ENCODE peak calls at places on chromosomes 5 and 9, in ten cellular contexts. V is NB4, H is mucosa of descending colon, R is left lung, I is BE2C, N is sigmoid colon, Z is ascending aorta, O is uterus, B is prostate gland, P is cardiac fibroblast. S is an unnamed sample.

GRCh38 chr5:102554728-102555127 is 55.9 kb upstream of the SLCO6A1 start:
- DNase-seq in B (no peak), Z (no peak), H (no peak), P (peak; percentile 41), V (peak; percentile 24), O (no peak), I (peak; percentile 49), N (no peak), R (no peak), S (no peak)

GRCh38 chr5:116935561-116936162 is 361.0 kb upstream of the SEMA6A start:
- DNase-seq in B (no peak), O (no peak), P (no peak), R (no peak), V (no peak), Z (no peak), H (no peak), N (no peak), I (no peak), S (no peak)

GRCh38 chr9:25177858-25178257 is 500.4 kb downstream of the TUSC1 start:
- DNase-seq in V (no peak), B (no peak), O (no peak), Z (no peak), H (no peak), N (no peak), P (no peak), I (no peak), R (no peak), S (no peak)

GRCh38 chr5:33933723-33934544 is 2.3 kb upstream of the RXFP3 start:
- DNase-seq in B (no peak), Z (no peak), N (no peak), O (no peak), R (no peak), I (no peak), P (peak; percentile 64), V (no peak), H (no peak), S (no peak)

GRCh38 chr5:68274847-68275700 is 59.5 kb downstream of the PIK3R1 start:
- DNase-seq in H (no peak), O (no peak), Z (no peak), N (no peak), I (no peak), R (no peak), V (no peak), P (no peak), B (no peak), S (no peak)

GRCh38 chr5:122187426-122187825 is 58.1 kb downstream of the ZNF474 start:
- DNase-seq in V (no peak), I (peak; percentile 79), P (peak; percentile 28), H (no peak), R (no peak), Z (no peak), B (no peak), O (no peak), N (no peak), S (no peak)

GRCh38 chr5:34715711-34716110 is 59.6 kb downstream of the RAI14 start:
- DNase-seq in O (no peak), I (no peak), V (no peak), B (no peak), P (peak; percentile 80), Z (no peak), N (no peak), R (no peak), H (no peak), S (no peak)

GRCh38 chr9:94757158-94757557 is 30.7 kb downstream of the AOPEP start:
- DNase-seq in H (no peak), N (no peak), P (peak; percentile 59), I (no peak), Z (no peak), V (no peak), B (no peak), O (no peak), R (no peak), S (no peak)

GRCh38 chr5:131212471-131213021 is 41.8 kb downstream of the LYRM7 start:
- DNase-seq in N (no peak), Z (no peak), O (no peak), V (peak; percentile 20), R (no peak), H (no peak), B (no peak), P (no peak), I (no peak), S (no peak)

GRCh38 chr9:277595-278330 is 63.1 kb downstream of the DOCK8 start:
- DNase-seq in P (no peak), B (no peak), V (no peak), I (no peak), R (no peak), N (no peak), Z (no peak), H (no peak), O (no peak), S (no peak)

GRCh38 chr5:143406408-143406807 is 2.9 kb upstream of the NR3C1 start:
- DNase-seq in R (no peak), N (no peak), O (no peak), B (no peak), Z (no peak), I (no peak), P (no peak), V (no peak), H (no peak), S (no peak)

GRCh38 chr9:68975644-68976043 is 38.3 kb downstream of the PRKACG start:
- DNase-seq in P (no peak), N (no peak), V (peak; percentile 2), R (no peak), H (no peak), O (no peak), Z (no peak), I (no peak), B (no peak), S (no peak)

GRCh38 chr5:142674438-142675210 is 11.3 kb downstream of the FGF1 start:
- DNase-seq in R (no peak), V (no peak), Z (no peak), N (no peak), I (no peak), O (peak; percentile 58), B (no peak), H (no peak), P (peak; percentile 77), S (no peak)

GRCh38 chr5:142974449-142974848 is 204.3 kb downstream of the ARHGAP26 start:
- DNase-seq in O (no peak), I (no peak), H (no peak), V (no peak), P (no peak), R (no peak), Z (no peak), B (no peak), N (no peak), S (no peak)

GRCh38 chr9:119283118-119283794 is 86.0 kb downstream of the BRINP1 start:
- DNase-seq in H (no peak), N (no peak), B (peak; percentile 5), I (no peak), Z (no peak), P (no peak), V (no peak), R (no peak), O (no peak), S (peak; percentile 79)

GRCh38 chr5:67578011-67578410 is 381.4 kb upstream of the CD180 start:
- DNase-seq in H (no peak), B (no peak), I (no peak), N (no peak), V (no peak), O (no peak), P (peak; percentile 5), R (no peak), Z (no peak), S (no peak)

GRCh38 chr5:39106332-39106731 is 32.1 kb upstream of the RICTOR start:
- DNase-seq in B (no peak), O (no peak), I (no peak), V (no peak), H (no peak), N (no peak), P (peak; percentile 54), Z (no peak), R (no peak), S (no peak)
- TF ChIP-seq CTCF in B (no peak), O (peak; percentile 14), I (peak; percentile 25), V (no peak), H (no peak), N (no peak), P (peak; percentile 39), Z (no peak), R (no peak), S (no peak)

DNA sequence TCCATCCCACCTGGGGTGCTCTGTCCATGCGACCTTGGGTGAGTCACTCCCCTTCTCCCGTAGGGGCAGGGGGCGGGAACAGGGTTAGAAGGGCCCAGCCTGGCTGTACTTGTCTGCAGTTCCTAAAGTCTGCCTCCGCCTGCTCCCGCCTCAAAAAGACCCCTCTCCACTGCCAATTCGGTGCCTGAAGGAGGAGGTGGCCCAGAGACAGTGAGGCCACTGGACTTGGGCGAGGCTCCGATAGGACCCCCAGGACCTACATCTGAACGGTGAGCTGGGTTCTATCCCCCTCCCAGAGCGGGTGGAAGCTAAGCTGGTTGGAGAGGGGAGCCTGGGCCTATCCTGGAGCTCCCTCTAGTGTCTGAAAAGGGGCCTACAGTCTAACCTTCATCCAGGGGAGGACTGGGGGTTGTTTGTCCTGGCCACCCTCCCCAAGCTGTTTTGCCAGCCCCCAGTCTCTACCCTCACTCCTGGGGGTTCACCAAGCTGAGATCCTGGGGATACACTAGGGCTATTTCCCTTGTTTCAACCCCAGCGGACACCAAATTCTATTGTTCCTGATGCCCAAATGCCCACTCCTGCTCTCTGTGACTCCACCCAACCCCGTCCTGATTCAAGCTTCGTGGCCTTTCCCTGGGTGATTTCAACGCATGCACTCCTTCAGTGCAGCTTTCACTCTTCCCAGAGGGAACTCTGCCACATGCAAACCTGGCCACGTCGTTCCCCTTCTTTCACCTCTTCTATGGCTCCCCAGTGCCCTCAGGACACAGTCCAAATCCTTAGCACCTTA is 6.1 kb upstream of the CRB2 start:
- DNase-seq in P (peak; percentile 62), N (no peak), O (no peak), Z (no peak), R (no peak), V (peak; percentile 69), H (no peak), B (peak; percentile 54), I (peak; percentile 77), S (no peak)
- H3K4me3 ChIP-seq in P (no peak overlapping the region), N (no peak overlapping the region), O (no peak overlapping the region), Z (no peak overlapping the region), R (no peak overlapping the region), V (no peak overlapping the region), H (no peak overlapping the region), B (no peak overlapping the region), I (no peak overlapping the region), S (no peak overlapping the region)

GRCh38 chr5:100900142-100900795 is 2.8 kb downstream of the ST8SIA4 start:
- DNase-seq in N (peak; percentile 67), Z (peak; percentile 68), P (peak; percentile 67), R (peak; percentile 62), B (no peak), O (peak; percentile 21), V (peak; percentile 88), I (peak; percentile 47), H (peak; percentile 58), S (no peak)
- TF ChIP-seq CTCF in N (no peak), Z (no peak), P (peak; percentile 22), R (no peak), B (no peak), O (peak; percentile 4), V (peak; percentile 57), I (peak; percentile 57), H (no peak), S (no peak)

GRCh38 chr9:18037981-18038380 is 436.0 kb upstream of the ADAMTSL1 start:
- DNase-seq in I (no peak), N (no peak), V (no peak), H (no peak), B (no peak), O (no peak), Z (no peak), R (no peak), P (no peak), S (no peak)

GRCh38 chr9:18032636-18033035 is 441.3 kb upstream of the ADAMTSL1 start:
- DNase-seq in N (no peak), B (no peak), V (no peak), R (no peak), P (no peak), I (no peak), H (no peak), O (no peak), Z (no peak), S (no peak)

GRCh38 chr9:18036364-18036896 is 437.5 kb upstream of the ADAMTSL1 start:
- DNase-seq in O (no peak), P (no peak), B (no peak), H (no peak), R (no peak), V (no peak), N (no peak), Z (no peak), I (no peak), S (no peak)
- H3K4me3 ChIP-seq in O (no peak overlapping the region), P (no peak overlapping the region), B (no peak overlapping the region), H (no peak overlapping the region), R (no peak overlapping the region), V (no peak overlapping the region), N (no peak overlapping the region), Z (no peak overlapping the region), I (no peak overlapping the region), S (no peak overlapping the region)

S was measured in right atrium auricular region.